ENCODE peak calls at places on chromosomes 6 and 20, in four cellular contexts. Y is bronchial epithelial cell, P is lower lobe of right lung, A is HCT116. W is an unnamed sample.

GRCh38 chr20:33653218-33653899 is 8.8 kb upstream of the C20orf144 start:
- DNase-seq in Y (peak; percentile 39), P (no peak), A (peak; percentile 35), W (peak; percentile 78)

GRCh38 chr6:39927159-39927558 is 7.1 kb downstream of the MOCS1 start:
- DNase-seq in Y (peak; percentile 79), P (no peak), A (peak; percentile 26), W (no peak)

GRCh38 chr6:166588691-166589333 is 2.3 kb upstream of the RAMACL start:
- DNase-seq in Y (peak; percentile 6), P (no peak), A (no peak), W (peak; percentile 51)

GRCh38 chr20:16708590-16708989 is 21.2 kb upstream of the SNRPB2 start:
- DNase-seq in Y (no peak), P (no peak), A (no peak), W (no peak)

GRCh38 chr6:150723056-150723658 is 123.5 kb downstream of the PLEKHG1 start:
- DNase-seq in Y (no peak), P (no peak), A (no peak), W (no peak)

GRCh38 chr20:25032478-25033183 is 25.3 kb downstream of the ACSS1 start:
- DNase-seq in Y (no peak), P (peak; percentile 45), A (no peak), W (peak; percentile 94)

GRCh38 chr20:20210327-20210726 is 157.6 kb upstream of the INSM1 start:
- DNase-seq in Y (no peak), P (no peak), A (no peak), W (no peak)

GRCh38 chr6:70398783-70399730 is 14.3 kb upstream of the FAM135A start:
- DNase-seq in Y (peak; percentile 99), P (peak; percentile 55), A (peak; percentile 97), W (no peak)

GRCh38 chr6:137767931-137768690 is 98.9 kb upstream of the TNFAIP3 start:
- DNase-seq in Y (peak; percentile 27), P (no peak), A (no peak), W (no peak)

GRCh38 chr6:87623248-87623647 is 33.3 kb downstream of the ORC3 start:
- DNase-seq in Y (no peak), P (no peak), A (no peak), W (no peak)

GRCh38 chr6:34346175-34347119 is 46.0 kb downstream of the NUDT3 start:
- DNase-seq in Y (no peak), P (no peak), A (no peak), W (no peak)

GRCh38 chr6:105488521-105489212 is 85.8 kb upstream of the PREP start:
- DNase-seq in Y (no peak), P (no peak), A (no peak), W (no peak)

GRCh38 chr20:5881714-5882113 is 68.6 kb downstream of the TRMT6 start:
- DNase-seq in Y (no peak), P (no peak), A (no peak), W (no peak)

GRCh38 chr20:22509090-22509938 is 75.1 kb downstream of the FOXA2 start:
- DNase-seq in Y (no peak), P (no peak), A (no peak), W (no peak)

GRCh38 chr6:9540534-9541126 is 874.2 kb downstream of the TFAP2A start:
- DNase-seq in Y (peak; percentile 80), P (no peak), A (peak; percentile 47), W (no peak)

GRCh38 chr20:35595456-35595855 is 20.2 kb upstream of the SPAG4 start:
- DNase-seq in Y (no peak), P (no peak), A (no peak), W (no peak)

GRCh38 chr6:6560909-6561308 is 27.6 kb upstream of the LY86 start:
- DNase-seq in Y (no peak), P (no peak), A (peak; percentile 13), W (no peak)

GRCh38 chr20:15205719-15206118 is 868.3 kb upstream of the FLRT3 start:
- DNase-seq in Y (peak; percentile 27), P (no peak), A (no peak), W (no peak)

GRCh38 chr6:49526598-49526997 is 23.9 kb upstream of the C6orf141 start:
- DNase-seq in Y (no peak), P (no peak), A (no peak), W (no peak)

GRCh38 chr6:29926795-29927427 is 15.4 kb upstream of the HLA-A start:
- DNase-seq in Y (peak; percentile 65), P (peak; percentile 91), A (no peak), W (peak; percentile 90)

GRCh38 chr6:13383280-13384163 is 55.2 kb upstream of the TBC1D7 start:
- DNase-seq in Y (peak; percentile 85), P (no peak), A (no peak), W (no peak)

GRCh38 chr6:160227769-160228161 is 30.9 kb downstream of the SLC22A2 start:
- DNase-seq in Y (no peak), P (no peak), A (no peak), W (no peak)

GRCh38 chr6:25084508-25084833 is 148.7 kb upstream of the RIPOR2 start:
- DNase-seq in Y (no peak), P (no peak), A (no peak), W (no peak)

GRCh38 chr6:30876039-30876730 is 8.1 kb upstream of the DDR1 start:
- DNase-seq in Y (peak; percentile 98), P (no peak), A (peak; percentile 56), W (no peak)

GRCh38 chr6:155483858-155484257 is 28.2 kb upstream of the NOX3 start:
- DNase-seq in Y (peak; percentile 60), P (no peak), A (no peak), W (no peak)

GRCh38 chr6:11766589-11767450 is 11.8 kb downstream of the ADTRP start:
- DNase-seq in Y (peak; percentile 99), P (no peak), A (peak; percentile 78), W (no peak)

GRCh38 chr20:44176833-44177533 is 10.0 kb downstream of the JPH2 start:
- DNase-seq in Y (no peak), P (no peak), A (no peak), W (no peak)

GRCh38 chr6:26233608-26234420 is 131.2 kb upstream of the BTN3A2 start:
- DNase-seq in Y (peak; percentile 52), P (peak; percentile 74), A (no peak), W (peak; percentile 35)

GRCh38 chr6:159929819-159930218 is 39.0 kb downstream of the MAS1 start:
- DNase-seq in Y (peak; percentile 8), P (no peak), A (no peak), W (no peak)

GRCh38 chr6:152648090-152648489 is 10.9 kb upstream of the SYNE1 start:
- DNase-seq in Y (no peak), P (no peak), A (no peak), W (no peak)

GRCh38 chr20:40813213-40813510 is 124.1 kb upstream of the MAFB start:
- DNase-seq in Y (no peak), P (no peak), A (no peak), W (no peak)

GRCh38 chr6:109824105-109824504 is 133.0 kb downstream of the FIG4 start:
- DNase-seq in Y (no peak), P (no peak), A (no peak), W (no peak)

GRCh38 chr6:159254186-159254585 is 85.0 kb downstream of the FNDC1 start:
- DNase-seq in Y (no peak), P (no peak), A (no peak), W (no peak)

DNA sequence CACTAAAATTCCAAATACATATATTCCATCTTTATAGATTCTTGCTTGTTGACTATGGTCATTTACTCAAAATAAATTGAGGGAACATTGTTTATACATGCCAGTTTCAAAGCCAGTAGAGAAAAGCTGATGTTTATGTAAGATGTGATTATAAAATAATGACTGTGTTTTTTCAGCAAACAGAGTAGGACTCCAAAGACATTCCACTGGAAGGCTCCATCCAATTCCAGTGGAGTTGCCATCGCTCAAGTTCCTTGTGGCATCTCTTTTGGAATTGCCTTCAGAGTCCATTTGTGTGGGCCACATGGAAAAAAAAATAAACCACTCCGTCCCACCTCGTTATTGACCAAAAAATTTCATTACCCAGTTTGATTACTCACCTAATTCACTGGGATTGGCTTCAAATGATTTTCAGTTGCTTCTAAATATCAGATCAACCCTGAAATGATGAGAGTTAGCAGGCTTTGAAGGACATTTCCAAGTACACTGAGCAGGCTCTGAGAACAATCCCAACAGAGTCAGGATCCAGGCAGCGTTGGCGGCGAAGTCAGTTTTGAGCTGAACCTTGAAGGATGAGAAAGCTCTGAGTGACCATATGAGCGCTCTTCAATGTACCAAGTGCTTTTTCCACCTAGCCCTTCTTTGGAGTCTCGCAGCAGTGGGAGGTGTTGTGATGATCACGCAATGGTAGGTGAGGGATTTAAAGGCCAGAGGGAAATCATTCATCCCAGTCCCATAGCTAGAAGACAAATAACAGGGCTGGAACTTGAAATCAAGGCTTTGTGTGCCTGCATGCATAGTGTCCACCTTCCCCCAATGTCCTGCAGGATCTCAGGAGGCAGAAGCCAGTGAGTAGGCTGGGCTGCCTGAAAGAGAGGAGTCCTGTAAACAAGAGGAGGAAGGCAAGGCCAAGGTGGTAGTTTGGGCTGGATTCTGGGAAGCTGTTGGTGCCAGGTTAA is 281.7 kb downstream of the CDC5L start:
- DNase-seq in Y (no peak), P (no peak), A (no peak), W (no peak)
- H3K4me3 ChIP-seq in Y (no peak overlapping the region), P (no peak overlapping the region), A (no peak overlapping the region), W (no peak overlapping the region)

GRCh38 chr6:161256390-161256789 is 17.5 kb downstream of the AGPAT4 start:
- DNase-seq in Y (no peak), P (no peak), A (no peak), W (no peak)
- H3K4me3 ChIP-seq in Y (no peak overlapping the region), P (no peak overlapping the region), A (no peak overlapping the region), W (no peak overlapping the region)

DNA sequence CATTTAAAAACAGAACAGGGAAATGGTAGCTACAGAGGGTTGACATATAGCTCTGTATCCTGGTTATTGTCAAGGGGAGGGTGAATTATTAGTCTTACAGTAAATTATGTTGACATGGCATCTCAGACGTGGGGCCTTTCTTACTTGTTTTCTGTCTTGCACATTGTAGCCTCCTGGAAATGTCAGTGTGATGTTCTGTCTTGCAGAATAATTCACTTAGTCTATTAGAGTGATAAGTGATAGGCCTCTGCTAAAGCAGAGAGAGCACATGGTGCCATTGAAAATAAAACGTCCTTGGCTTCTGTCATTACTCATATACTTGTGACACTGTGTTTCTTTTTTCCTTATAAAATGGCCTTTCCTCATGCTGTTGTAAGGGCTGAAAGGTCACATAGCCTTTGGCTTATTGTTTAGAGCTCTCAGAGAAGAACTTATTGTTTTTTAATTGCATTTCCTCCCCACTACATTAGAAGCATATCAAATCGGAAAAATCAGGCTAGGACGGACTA is 531.0 kb downstream of the EPM2A start:
- DNase-seq in Y (no peak), P (no peak), A (no peak), W (no peak)
- H3K4me3 ChIP-seq in Y (no peak overlapping the region), P (no peak overlapping the region), A (no peak overlapping the region), W (no peak overlapping the region)

DNA sequence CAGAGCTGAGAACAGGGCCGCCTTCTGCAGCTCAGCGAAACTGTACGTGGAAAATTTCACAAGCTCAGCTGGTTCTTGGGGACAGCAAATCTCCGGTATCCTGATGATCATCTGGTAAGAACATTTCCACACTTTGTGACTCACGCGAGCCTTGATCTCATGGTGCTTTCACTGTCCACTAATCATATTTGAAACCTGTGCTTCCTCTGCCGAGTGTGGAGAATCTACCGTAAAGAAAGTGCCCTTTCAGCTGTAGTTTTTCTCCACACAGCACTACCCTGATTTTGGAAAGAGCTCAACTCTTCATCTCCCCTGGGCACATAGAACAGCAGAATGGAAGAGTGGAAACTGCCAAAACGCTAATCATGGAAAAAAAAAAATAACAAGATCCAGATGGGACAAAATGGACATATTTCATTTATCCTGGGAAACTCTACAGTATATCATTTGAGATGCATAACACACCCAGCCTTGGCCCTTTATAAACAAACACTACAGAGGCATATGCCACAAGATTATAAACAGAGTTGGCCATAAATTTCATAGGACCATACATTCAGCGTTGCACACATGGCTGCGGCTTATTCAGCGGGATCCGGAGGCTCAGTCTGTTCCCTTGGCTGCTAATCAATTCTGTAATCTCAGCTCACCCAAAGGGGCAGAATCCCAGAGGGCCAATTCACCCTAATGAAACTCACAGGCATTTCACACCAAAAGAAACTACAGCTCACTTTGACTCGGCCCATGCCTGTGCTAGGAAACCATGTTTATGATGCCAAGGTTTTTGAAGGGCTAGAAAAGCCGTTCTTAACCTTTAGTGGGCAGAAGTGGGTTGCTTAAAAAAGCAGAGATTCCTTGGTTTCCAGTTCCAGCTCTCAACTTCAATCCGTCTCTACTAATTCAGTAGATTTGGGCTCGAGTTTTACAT is 434.6 kb downstream of the HDGFL1 start:
- DNase-seq in Y (no peak), P (no peak), A (no peak), W (peak; percentile 28)
- H3K4me3 ChIP-seq in Y (no peak overlapping the region), P (no peak overlapping the region), A (no peak overlapping the region), W (no peak overlapping the region)